ENCODE peak calls at places on chromosomes 12 and 14, in five cellular contexts. One of them, this sample, is unnamed.

GRCh38 chr14:55546212-55546874 is 33.7 kb upstream of the KTN1 start:
- DNase-seq in A549: no peak
- DNase-seq in stimulated activated CD4-positive, alpha-beta T cell treated with anti-CD3 and anti-CD28 coated beads, Interleukin-4, amount 100 ng/mL, for 48 hours: no peak
- DNase-seq in islet precursor cell: no peak
- DNase-seq in GM23248: no peak
- DNase-seq in this sample: no peak

GRCh38 chr12:110775997-110776396 is 33.3 kb upstream of the PPP1CC start:
- DNase-seq in A549: no peak
- DNase-seq in stimulated activated CD4-positive, alpha-beta T cell treated with anti-CD3 and anti-CD28 coated beads, Interleukin-4, amount 100 ng/mL, for 48 hours: no peak
- DNase-seq in islet precursor cell: no peak
- DNase-seq in GM23248: no peak
- DNase-seq in this sample: no peak

GRCh38 chr12:92362785-92363184 is 217.1 kb upstream of the BTG1 start:
- DNase-seq in A549: no peak
- DNase-seq in stimulated activated CD4-positive, alpha-beta T cell treated with anti-CD3 and anti-CD28 coated beads, Interleukin-4, amount 100 ng/mL, for 48 hours: no peak
- DNase-seq in islet precursor cell: no peak
- DNase-seq in GM23248: no peak
- DNase-seq in this sample: no peak

GRCh38 chr14:45085004-45085403 is 1.1 kb downstream of the PRPF39 start:
- DNase-seq in A549: no peak
- DNase-seq in stimulated activated CD4-positive, alpha-beta T cell treated with anti-CD3 and anti-CD28 coated beads, Interleukin-4, amount 100 ng/mL, for 48 hours: no peak
- DNase-seq in islet precursor cell: no peak
- DNase-seq in GM23248: peak
- DNase-seq in this sample: no peak

GRCh38 chr14:96255501-96256366 is at the start of gene BDKRB1:
- DNase-seq in A549: no peak
- DNase-seq in stimulated activated CD4-positive, alpha-beta T cell treated with anti-CD3 and anti-CD28 coated beads, Interleukin-4, amount 100 ng/mL, for 48 hours: no peak
- DNase-seq in islet precursor cell: no peak
- DNase-seq in GM23248: peak
- DNase-seq in this sample: no peak

GRCh38 chr12:108063192-108063591 is 65.9 kb upstream of the WSCD2 start:
- DNase-seq in A549: no peak
- DNase-seq in stimulated activated CD4-positive, alpha-beta T cell treated with anti-CD3 and anti-CD28 coated beads, Interleukin-4, amount 100 ng/mL, for 48 hours: no peak
- DNase-seq in islet precursor cell: peak
- DNase-seq in GM23248: peak
- DNase-seq in this sample: no peak

GRCh38 chr14:21525571-21525970 is 575 bp downstream of the SALL2 start:
- DNase-seq in A549: no peak
- DNase-seq in stimulated activated CD4-positive, alpha-beta T cell treated with anti-CD3 and anti-CD28 coated beads, Interleukin-4, amount 100 ng/mL, for 48 hours: no peak
- DNase-seq in islet precursor cell: peak
- DNase-seq in GM23248: peak
- DNase-seq in this sample: no peak

GRCh38 chr14:71705460-71705859 is 226.8 kb upstream of the RGS6 start:
- DNase-seq in A549: no peak
- DNase-seq in stimulated activated CD4-positive, alpha-beta T cell treated with anti-CD3 and anti-CD28 coated beads, Interleukin-4, amount 100 ng/mL, for 48 hours: no peak
- DNase-seq in islet precursor cell: no peak
- DNase-seq in GM23248: peak
- DNase-seq in this sample: no peak

GRCh38 chr14:47277703-47278102 is 397.7 kb downstream of the MDGA2 start:
- DNase-seq in A549: no peak
- DNase-seq in stimulated activated CD4-positive, alpha-beta T cell treated with anti-CD3 and anti-CD28 coated beads, Interleukin-4, amount 100 ng/mL, for 48 hours: no peak
- DNase-seq in islet precursor cell: no peak
- DNase-seq in GM23248: no peak
- DNase-seq in this sample: no peak

GRCh38 chr12:77325505-77325904 is 260.1 kb upstream of the E2F7 start:
- DNase-seq in A549: no peak
- DNase-seq in stimulated activated CD4-positive, alpha-beta T cell treated with anti-CD3 and anti-CD28 coated beads, Interleukin-4, amount 100 ng/mL, for 48 hours: no peak
- DNase-seq in islet precursor cell: no peak
- DNase-seq in GM23248: peak
- DNase-seq in this sample: no peak

GRCh38 chr12:18794000-18794399 is 56.1 kb downstream of the CAPZA3 start:
- DNase-seq in A549: no peak
- DNase-seq in stimulated activated CD4-positive, alpha-beta T cell treated with anti-CD3 and anti-CD28 coated beads, Interleukin-4, amount 100 ng/mL, for 48 hours: no peak
- DNase-seq in islet precursor cell: no peak
- DNase-seq in GM23248: peak
- DNase-seq in this sample: no peak

GRCh38 chr14:99574099-99574880 is 29.7 kb downstream of the CCDC85C start:
- DNase-seq in A549: no peak
- DNase-seq in stimulated activated CD4-positive, alpha-beta T cell treated with anti-CD3 and anti-CD28 coated beads, Interleukin-4, amount 100 ng/mL, for 48 hours: no peak
- DNase-seq in islet precursor cell: peak
- DNase-seq in GM23248: peak
- DNase-seq in this sample: no peak

GRCh38 chr12:106978035-106978800 is 8.7 kb downstream of the MTERF2 start:
- DNase-seq in A549: no peak
- DNase-seq in stimulated activated CD4-positive, alpha-beta T cell treated with anti-CD3 and anti-CD28 coated beads, Interleukin-4, amount 100 ng/mL, for 48 hours: no peak
- DNase-seq in islet precursor cell: no peak
- DNase-seq in GM23248: peak
- DNase-seq in this sample: no peak